ENCODE peak calls at places on chromosomes 11 and 22, in five cellular contexts. One of them, this sample, is unnamed.

GRCh38 chr11:2203440-2204259 is 32.0 kb upstream of the TH start:
- DNase-seq in activated CD4-positive, alpha-beta memory T cell treated with anti-CD3 and anti-CD28 coated beads, Interleukin-2, amount 10 ng/mL, durations not matched to agents 7 days and 5 days: no peak
- DNase-seq in activated CD4-positive, alpha-beta T cell treated with anti-CD3 and anti-CD28 coated beads for 24 hours: no peak
- DNase-seq in activated T-helper 1 cell treated with anti-CD3 and anti-CD28 coated beads, Interleukin-2, amount 50 U/mL, for 16 hours: no peak
- DNase-seq in NCI-H1436 treated with DMSO at 0.1 percent for 48 hours: no peak
- DNase-seq in this sample: peak; percentile 47

GRCh38 chr11:74397531-74398243 is 546 bp downstream of the PGM2L1 start:
- DNase-seq in activated CD4-positive, alpha-beta memory T cell treated with anti-CD3 and anti-CD28 coated beads, Interleukin-2, amount 10 ng/mL, durations not matched to agents 7 days and 5 days: peak; percentile 49
- DNase-seq in activated CD4-positive, alpha-beta T cell treated with anti-CD3 and anti-CD28 coated beads for 24 hours: no peak
- DNase-seq in NCI-H1436 treated with DMSO at 0.1 percent for 48 hours: no peak
- DNase-seq in activated T-helper 1 cell treated with anti-CD3 and anti-CD28 coated beads, Interleukin-2, amount 50 U/mL, for 16 hours: peak; percentile 15
- DNase-seq in this sample: peak; percentile 46

GRCh38 chr22:23256986-23257888 is 76.9 kb downstream of the BCR start:
- DNase-seq in activated CD4-positive, alpha-beta memory T cell treated with anti-CD3 and anti-CD28 coated beads, Interleukin-2, amount 10 ng/mL, durations not matched to agents 7 days and 5 days: no peak
- DNase-seq in NCI-H1436 treated with DMSO at 0.1 percent for 48 hours: no peak
- DNase-seq in activated CD4-positive, alpha-beta T cell treated with anti-CD3 and anti-CD28 coated beads for 24 hours: no peak
- DNase-seq in activated T-helper 1 cell treated with anti-CD3 and anti-CD28 coated beads, Interleukin-2, amount 50 U/mL, for 16 hours: no peak
- DNase-seq in this sample: no peak

GRCh38 chr22:40449676-40450035 is 79.3 kb downstream of the SGSM3 start:
- DNase-seq in activated CD4-positive, alpha-beta memory T cell treated with anti-CD3 and anti-CD28 coated beads, Interleukin-2, amount 10 ng/mL, durations not matched to agents 7 days and 5 days: no peak
- DNase-seq in activated T-helper 1 cell treated with anti-CD3 and anti-CD28 coated beads, Interleukin-2, amount 50 U/mL, for 16 hours: no peak
- DNase-seq in NCI-H1436 treated with DMSO at 0.1 percent for 48 hours: no peak
- DNase-seq in activated CD4-positive, alpha-beta T cell treated with anti-CD3 and anti-CD28 coated beads for 24 hours: no peak
- DNase-seq in this sample: no peak

GRCh38 chr11:44188643-44189042 is 93.2 kb downstream of the EXT2 start:
- DNase-seq in activated CD4-positive, alpha-beta T cell treated with anti-CD3 and anti-CD28 coated beads for 24 hours: no peak
- DNase-seq in NCI-H1436 treated with DMSO at 0.1 percent for 48 hours: no peak
- DNase-seq in activated CD4-positive, alpha-beta memory T cell treated with anti-CD3 and anti-CD28 coated beads, Interleukin-2, amount 10 ng/mL, durations not matched to agents 7 days and 5 days: no peak
- DNase-seq in activated T-helper 1 cell treated with anti-CD3 and anti-CD28 coated beads, Interleukin-2, amount 50 U/mL, for 16 hours: no peak
- DNase-seq in this sample: no peak

GRCh38 chr11:2187267-2187707 is 15.7 kb upstream of the TH start:
- DNase-seq in activated CD4-positive, alpha-beta T cell treated with anti-CD3 and anti-CD28 coated beads for 24 hours: no peak
- DNase-seq in activated T-helper 1 cell treated with anti-CD3 and anti-CD28 coated beads, Interleukin-2, amount 50 U/mL, for 16 hours: no peak
- DNase-seq in NCI-H1436 treated with DMSO at 0.1 percent for 48 hours: no peak
- DNase-seq in activated CD4-positive, alpha-beta memory T cell treated with anti-CD3 and anti-CD28 coated beads, Interleukin-2, amount 10 ng/mL, durations not matched to agents 7 days and 5 days: no peak
- DNase-seq in this sample: no peak

GRCh38 chr11:2517386-2518064 is 72.7 kb downstream of the KCNQ1 start:
- DNase-seq in NCI-H1436 treated with DMSO at 0.1 percent for 48 hours: no peak
- DNase-seq in activated CD4-positive, alpha-beta T cell treated with anti-CD3 and anti-CD28 coated beads for 24 hours: no peak
- DNase-seq in activated T-helper 1 cell treated with anti-CD3 and anti-CD28 coated beads, Interleukin-2, amount 50 U/mL, for 16 hours: no peak
- DNase-seq in activated CD4-positive, alpha-beta memory T cell treated with anti-CD3 and anti-CD28 coated beads, Interleukin-2, amount 10 ng/mL, durations not matched to agents 7 days and 5 days: peak; percentile 14
- DNase-seq in this sample: peak; percentile 1

GRCh38 chr11:67345949-67346819 is 7.2 kb downstream of the POLD4 start:
- DNase-seq in activated CD4-positive, alpha-beta T cell treated with anti-CD3 and anti-CD28 coated beads for 24 hours: no peak
- DNase-seq in activated CD4-positive, alpha-beta memory T cell treated with anti-CD3 and anti-CD28 coated beads, Interleukin-2, amount 10 ng/mL, durations not matched to agents 7 days and 5 days: no peak
- DNase-seq in NCI-H1436 treated with DMSO at 0.1 percent for 48 hours: no peak
- DNase-seq in activated T-helper 1 cell treated with anti-CD3 and anti-CD28 coated beads, Interleukin-2, amount 50 U/mL, for 16 hours: no peak
- DNase-seq in this sample: no peak

This sample was measured in activated naive CD4-positive, alpha-beta T cell treated with anti-CD3 and anti-CD28 coated beads, Interleukin-2, amount 50 U/mL, for 72 hours.